ENCODE peak calls at places on chromosomes 11 and 22, in eight cellular contexts. C is CD8-positive, alpha-beta T cell; K is tibial nerve; N is H9; S is Calu3; D is psoas muscle; Y is cardiac fibroblast; U is spleen. L is an unnamed sample.

GRCh38 chr11:27139742-27140141 is 99.1 kb downstream of the BBOX1 start:
- DNase-seq in C (no peak), K (no peak), N (no peak), S (no peak), D (no peak), Y (no peak), U (no peak), L (no peak)

GRCh38 chr11:116093065-116093464 is 588.9 kb upstream of the CADM1 start:
- DNase-seq in C (no peak), K (no peak), N (no peak), S (no peak), D (no peak), Y (no peak), U (no peak), L (no peak)

GRCh38 chr11:20762112-20762511 is 92.7 kb downstream of the NELL1 start:
- DNase-seq in C (no peak), K (no peak), N (no peak), S (no peak), D (no peak), Y (no peak), U (no peak), L (no peak)

GRCh38 chr11:121459413-121460041 is 6.8 kb upstream of the SORL1-AS1 start:
- DNase-seq in C (no peak), K (no peak), N (no peak), S (no peak), D (no peak), Y (no peak), U (no peak), L (no peak)

GRCh38 chr22:35996596-35996995 is 32.0 kb downstream of the RBFOX2 start:
- DNase-seq in C (no peak), K (no peak), N (no peak), S (no peak), D (no peak), Y (no peak), U (no peak), L (no peak)

GRCh38 chr11:95849087-95849825 is 59.0 kb downstream of the CEP57 start:
- DNase-seq in C (no peak), K (no peak), N (peak; percentile 35), S (peak; percentile 38), D (peak; percentile 51), Y (peak; percentile 89), U (no peak), L (no peak)

GRCh38 chr11:94131363-94132115 is 2.9 kb downstream of the PANX1 start:
- DNase-seq in C (no peak), K (no peak), N (no peak), S (no peak), D (no peak), Y (peak; percentile 54), U (no peak), L (no peak)

GRCh38 chr22:25395915-25396314 is 168.6 kb upstream of the GRK3 start:
- DNase-seq in C (no peak), K (no peak), N (no peak), S (no peak), D (peak; percentile 29), Y (no peak), U (no peak), L (no peak)

GRCh38 chr11:12330491-12331231 is 46.7 kb upstream of the PARVA start:
- DNase-seq in C (no peak), K (no peak), N (peak; percentile 43), S (peak; percentile 13), D (no peak), Y (peak; percentile 15), U (no peak), L (no peak)

GRCh38 chr11:13777341-13777985 is 109.0 kb downstream of the FAR1 start:
- DNase-seq in C (no peak), K (no peak), N (peak; percentile 62), S (no peak), D (no peak), Y (no peak), U (no peak), L (no peak)

GRCh38 chr11:118640332-118641154 is 33.1 kb downstream of the PHLDB1 start:
- DNase-seq in C (no peak), K (no peak), N (no peak), S (peak; percentile 3), D (no peak), Y (no peak), U (no peak), L (no peak)
- TF ChIP-seq CTCF in C (no peak), K (no peak), N (peak; percentile 23), S (no peak), D (peak; percentile 44), Y (no peak), U (no peak), L (no peak)

DNA sequence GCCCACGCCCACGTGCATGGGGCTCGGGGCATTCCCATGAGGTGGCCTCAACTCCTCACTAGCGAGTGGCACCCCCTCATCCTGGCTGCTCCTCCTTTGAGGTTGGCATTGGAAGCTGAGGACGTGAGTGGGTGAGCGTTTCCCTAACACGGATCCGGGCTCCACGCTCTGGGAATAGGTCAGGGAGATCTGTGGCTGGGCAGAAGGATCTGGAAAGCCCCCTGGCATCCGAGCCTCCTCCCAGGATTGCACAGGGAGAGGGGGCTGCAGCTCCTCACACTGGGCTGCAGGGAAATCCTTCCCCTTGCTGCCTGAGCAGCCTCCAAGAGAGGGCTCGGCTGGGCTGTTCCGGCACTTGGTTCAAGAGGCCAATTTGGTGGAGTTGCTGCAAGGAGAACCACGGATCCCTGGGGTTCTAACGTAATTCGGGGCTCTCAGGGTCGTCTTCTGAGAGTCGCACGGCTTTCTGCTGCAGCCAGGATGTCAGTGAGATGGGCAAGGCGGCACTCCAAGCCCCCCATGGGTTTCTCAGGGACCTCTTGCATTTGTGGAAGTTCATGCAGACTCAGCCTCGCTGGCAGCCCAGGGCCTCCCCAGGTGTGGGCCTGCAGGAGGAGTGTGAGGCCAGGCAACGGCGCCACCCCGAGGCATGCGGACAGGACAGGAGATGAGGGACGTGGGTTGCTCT is 1119.0 kb downstream of the BRD1 start:
- DNase-seq in C (no peak), K (no peak), N (no peak), S (no peak), D (no peak), Y (no peak), U (peak; percentile 66), L (no peak)
- TF ChIP-seq CTCF in C (no peak), K (no peak), N (no peak), S (no peak), D (no peak), Y (no peak), U (no peak), L (no peak)

GRCh38 chr22:44408227-44409192 is 89.5 kb downstream of the RTL6 start:
- DNase-seq in C (no peak), K (no peak), N (peak; percentile 17), S (no peak), D (no peak), Y (no peak), U (peak; percentile 44), L (no peak)
- TF ChIP-seq CTCF in C (no peak), K (no peak), N (no peak), S (no peak), D (no peak), Y (no peak), U (no peak), L (no peak)

DNA sequence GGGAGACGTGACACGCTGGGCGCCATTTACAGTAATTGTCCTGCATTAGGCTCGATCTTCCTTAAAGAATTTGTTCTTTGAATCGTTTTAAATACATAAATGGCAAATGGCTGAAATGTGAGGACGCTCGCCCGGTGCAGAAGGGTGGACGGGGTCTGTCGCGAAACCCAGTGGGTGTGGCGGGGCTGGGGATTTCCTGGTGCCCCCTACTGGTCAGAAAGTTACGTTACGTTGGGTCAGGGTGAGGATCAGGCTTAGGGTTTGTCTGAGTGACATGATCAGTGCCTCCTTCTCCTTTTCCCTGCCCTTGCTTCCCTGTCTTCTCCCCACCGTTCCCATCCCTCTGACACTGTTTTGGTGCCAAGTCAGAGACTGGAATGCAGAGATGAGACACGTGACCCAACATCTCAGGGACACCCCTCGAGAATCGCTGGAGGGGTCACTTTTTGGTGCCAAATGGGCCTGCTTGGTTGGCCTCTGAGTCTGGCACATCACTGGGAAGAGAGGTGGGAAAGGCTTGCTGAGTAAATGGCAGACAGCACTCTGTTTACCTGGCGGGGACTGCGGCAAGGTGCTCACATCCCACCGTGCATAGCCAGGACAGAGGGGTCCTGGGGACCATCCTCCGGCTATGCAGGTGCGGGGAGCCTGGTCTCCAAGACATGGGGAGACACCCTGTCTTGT is 1107.6 kb downstream of the BRD1 start:
- DNase-seq in C (no peak), K (no peak), N (peak; percentile 59), S (no peak), D (no peak), Y (no peak), U (peak; percentile 40), L (no peak)
- TF ChIP-seq CTCF in C (no peak), K (no peak), N (peak; percentile 77), S (no peak), D (no peak), Y (no peak), U (no peak), L (peak; percentile 44)

GRCh38 chr11:67641302-67642147 is 2.0 kb upstream of the TBX10 start:
- DNase-seq in C (no peak), K (no peak), N (no peak), S (no peak), D (no peak), Y (no peak), U (no peak), L (no peak)
- TF ChIP-seq CTCF in C (no peak), K (no peak), N (no peak), S (no peak), D (no peak), Y (no peak), U (no peak), L (no peak)

GRCh38 chr11:17259931-17260499 is 16.5 kb upstream of the NUCB2 start:
- DNase-seq in C (no peak), K (no peak), N (no peak), S (no peak), D (no peak), Y (peak; percentile 42), U (no peak), L (no peak)
- TF ChIP-seq CTCF in C (no peak), K (no peak), N (no peak), S (no peak), D (no peak), Y (no peak), U (no peak), L (no peak)

L was measured in progenitor cell of endocrine pancreas.